ENCODE peak calls at places on chromosomes 3 and 15, in six cellular contexts. One of them, this sample, is unnamed.

GRCh38 chr15:36643551-36643950 is 64.1 kb downstream of the CDIN1 start:
- DNase-seq in NCI-H1092 treated with DMSO at 0.1 percent for 48 hours: no peak
- DNase-seq in CD8-positive, alpha-beta T cell: no peak
- DNase-seq in caudate nucleus: no peak
- DNase-seq in activated effector memory CD4-positive, alpha-beta T cell treated with Interleukin-2 at 50 U/mL for 16 hours: no peak
- DNase-seq in GM12891: no peak
- DNase-seq in this sample: no peak

GRCh38 chr3:106428565-106428994 is 559.8 kb upstream of the CBLB start:
- DNase-seq in NCI-H1092 treated with DMSO at 0.1 percent for 48 hours: no peak
- DNase-seq in CD8-positive, alpha-beta T cell: no peak
- DNase-seq in caudate nucleus: no peak
- DNase-seq in activated effector memory CD4-positive, alpha-beta T cell treated with Interleukin-2 at 50 U/mL for 16 hours: no peak
- DNase-seq in GM12891: no peak
- DNase-seq in this sample: no peak

GRCh38 chr3:5036858-5037257 is 57.6 kb downstream of the BHLHE40 start:
- DNase-seq in NCI-H1092 treated with DMSO at 0.1 percent for 48 hours: no peak
- DNase-seq in CD8-positive, alpha-beta T cell: no peak
- DNase-seq in caudate nucleus: no peak
- DNase-seq in activated effector memory CD4-positive, alpha-beta T cell treated with Interleukin-2 at 50 U/mL for 16 hours: no peak
- DNase-seq in GM12891: no peak
- DNase-seq in this sample: no peak

GRCh38 chr15:48385431-48385830 is 54.2 kb downstream of the DUT start:
- DNase-seq in NCI-H1092 treated with DMSO at 0.1 percent for 48 hours: no peak
- DNase-seq in CD8-positive, alpha-beta T cell: no peak
- DNase-seq in caudate nucleus: no peak
- DNase-seq in activated effector memory CD4-positive, alpha-beta T cell treated with Interleukin-2 at 50 U/mL for 16 hours: no peak
- DNase-seq in GM12891: no peak
- DNase-seq in this sample: no peak

GRCh38 chr3:18008706-18009363 is 266.4 kb upstream of the TBC1D5 start:
- DNase-seq in NCI-H1092 treated with DMSO at 0.1 percent for 48 hours: no peak
- DNase-seq in CD8-positive, alpha-beta T cell: no peak
- DNase-seq in caudate nucleus: no peak
- DNase-seq in activated effector memory CD4-positive, alpha-beta T cell treated with Interleukin-2 at 50 U/mL for 16 hours: no peak
- DNase-seq in GM12891: no peak
- DNase-seq in this sample: no peak

GRCh38 chr3:34212671-34213070 is 414.2 kb downstream of the PDCD6IP start:
- DNase-seq in NCI-H1092 treated with DMSO at 0.1 percent for 48 hours: peak; percentile 68
- DNase-seq in CD8-positive, alpha-beta T cell: no peak
- DNase-seq in caudate nucleus: no peak
- DNase-seq in activated effector memory CD4-positive, alpha-beta T cell treated with Interleukin-2 at 50 U/mL for 16 hours: no peak
- DNase-seq in GM12891: no peak
- DNase-seq in this sample: no peak

GRCh38 chr15:28122038-28122949 is 23.2 kb upstream of the OCA2 start:
- DNase-seq in NCI-H1092 treated with DMSO at 0.1 percent for 48 hours: no peak
- DNase-seq in CD8-positive, alpha-beta T cell: no peak
- DNase-seq in caudate nucleus: no peak
- DNase-seq in activated effector memory CD4-positive, alpha-beta T cell treated with Interleukin-2 at 50 U/mL for 16 hours: no peak
- DNase-seq in GM12891: no peak
- DNase-seq in this sample: no peak

GRCh38 chr3:32105291-32106131 is 909 bp upstream of the GPD1L start:
- DNase-seq in NCI-H1092 treated with DMSO at 0.1 percent for 48 hours: no peak
- DNase-seq in CD8-positive, alpha-beta T cell: no peak
- DNase-seq in caudate nucleus: no peak
- DNase-seq in activated effector memory CD4-positive, alpha-beta T cell treated with Interleukin-2 at 50 U/mL for 16 hours: no peak
- DNase-seq in GM12891: no peak
- DNase-seq in this sample: no peak

GRCh38 chr15:89780601-89781000 is 4.5 kb downstream of the MESP2 start:
- DNase-seq in NCI-H1092 treated with DMSO at 0.1 percent for 48 hours: no peak
- DNase-seq in CD8-positive, alpha-beta T cell: no peak
- DNase-seq in caudate nucleus: no peak
- DNase-seq in activated effector memory CD4-positive, alpha-beta T cell treated with Interleukin-2 at 50 U/mL for 16 hours: no peak
- DNase-seq in GM12891: no peak
- DNase-seq in this sample: no peak

GRCh38 chr3:17942856-17943255 is 200.4 kb upstream of the TBC1D5 start:
- DNase-seq in NCI-H1092 treated with DMSO at 0.1 percent for 48 hours: no peak
- DNase-seq in CD8-positive, alpha-beta T cell: no peak
- DNase-seq in caudate nucleus: no peak
- DNase-seq in activated effector memory CD4-positive, alpha-beta T cell treated with Interleukin-2 at 50 U/mL for 16 hours: no peak
- DNase-seq in GM12891: no peak
- DNase-seq in this sample: no peak

GRCh38 chr3:14228611-14229470 is 50.2 kb downstream of the LSM3 start:
- DNase-seq in NCI-H1092 treated with DMSO at 0.1 percent for 48 hours: no peak
- DNase-seq in CD8-positive, alpha-beta T cell: no peak
- DNase-seq in caudate nucleus: no peak
- DNase-seq in activated effector memory CD4-positive, alpha-beta T cell treated with Interleukin-2 at 50 U/mL for 16 hours: no peak
- DNase-seq in GM12891: no peak
- DNase-seq in this sample: no peak

GRCh38 chr15:63079938-63080626 is 37.5 kb downstream of the TPM1 start:
- DNase-seq in NCI-H1092 treated with DMSO at 0.1 percent for 48 hours: no peak
- DNase-seq in CD8-positive, alpha-beta T cell: no peak
- DNase-seq in caudate nucleus: no peak
- DNase-seq in activated effector memory CD4-positive, alpha-beta T cell treated with Interleukin-2 at 50 U/mL for 16 hours: no peak
- DNase-seq in GM12891: no peak
- DNase-seq in this sample: no peak

GRCh38 chr3:31614162-31614921 is 81.6 kb downstream of the STT3B start:
- DNase-seq in NCI-H1092 treated with DMSO at 0.1 percent for 48 hours: peak; percentile 6
- DNase-seq in CD8-positive, alpha-beta T cell: no peak
- DNase-seq in caudate nucleus: no peak
- DNase-seq in activated effector memory CD4-positive, alpha-beta T cell treated with Interleukin-2 at 50 U/mL for 16 hours: no peak
- DNase-seq in GM12891: no peak
- DNase-seq in this sample: no peak

GRCh38 chr15:52788099-52788986 is 1.8 kb downstream of the ONECUT1 start:
- DNase-seq in NCI-H1092 treated with DMSO at 0.1 percent for 48 hours: no peak
- DNase-seq in CD8-positive, alpha-beta T cell: no peak
- DNase-seq in caudate nucleus: no peak
- DNase-seq in activated effector memory CD4-positive, alpha-beta T cell treated with Interleukin-2 at 50 U/mL for 16 hours: no peak
- DNase-seq in GM12891: no peak
- DNase-seq in this sample: no peak

GRCh38 chr3:11247362-11247761 is 24.8 kb upstream of the ATG7 start:
- DNase-seq in NCI-H1092 treated with DMSO at 0.1 percent for 48 hours: no peak
- DNase-seq in CD8-positive, alpha-beta T cell: no peak
- DNase-seq in caudate nucleus: no peak
- DNase-seq in activated effector memory CD4-positive, alpha-beta T cell treated with Interleukin-2 at 50 U/mL for 16 hours: no peak
- DNase-seq in GM12891: no peak
- DNase-seq in this sample: no peak

GRCh38 chr15:71651750-71652186 is 158.6 kb upstream of the NR2E3 start:
- DNase-seq in NCI-H1092 treated with DMSO at 0.1 percent for 48 hours: peak; percentile 37
- DNase-seq in CD8-positive, alpha-beta T cell: no peak
- DNase-seq in caudate nucleus: no peak
- DNase-seq in activated effector memory CD4-positive, alpha-beta T cell treated with Interleukin-2 at 50 U/mL for 16 hours: no peak
- DNase-seq in GM12891: peak; percentile 2
- DNase-seq in this sample: no peak

This sample was measured in chondrocyte.